ENCODE peak calls at places on chromosomes 6 and 20, in four cellular contexts. One of them, this sample, is unnamed.

GRCh38 chr6:168985705-168986104 is 267.9 kb downstream of the THBS2 start:
- DNase-seq in IMR-90: no peak
- DNase-seq in suprapubic skin: no peak
- DNase-seq in H1: no peak
- DNase-seq in this sample: no peak

GRCh38 chr6:89122625-89123024 is 4.8 kb upstream of the SRSF12 start:
- DNase-seq in IMR-90: peak
- DNase-seq in suprapubic skin: no peak
- DNase-seq in H1: no peak
- DNase-seq in this sample: no peak

GRCh38 chr20:23187759-23188158 is 101.6 kb upstream of the CD93 start:
- DNase-seq in IMR-90: no peak
- DNase-seq in suprapubic skin: no peak
- DNase-seq in H1: no peak
- DNase-seq in this sample: no peak

GRCh38 chr6:70110128-70111022 is 192.5 kb downstream of the COL9A1 start:
- DNase-seq in IMR-90: peak
- DNase-seq in suprapubic skin: no peak
- DNase-seq in H1: no peak
- DNase-seq in this sample: no peak

GRCh38 chr6:131251593-131252204 is 116.4 kb downstream of the AKAP7 start:
- DNase-seq in IMR-90: no peak
- DNase-seq in suprapubic skin: no peak
- DNase-seq in H1: no peak
- DNase-seq in this sample: no peak

GRCh38 chr6:143700684-143701342 is 23.0 kb downstream of the PHACTR2 start:
- DNase-seq in IMR-90: peak
- DNase-seq in suprapubic skin: no peak
- DNase-seq in H1: no peak
- DNase-seq in this sample: no peak

GRCh38 chr6:131182991-131183425 is 47.7 kb downstream of the AKAP7 start:
- DNase-seq in IMR-90: peak
- DNase-seq in suprapubic skin: no peak
- DNase-seq in H1: no peak
- DNase-seq in this sample: no peak

GRCh38 chr6:27081931-27082330 is 165.6 kb upstream of the PRSS16 start:
- DNase-seq in IMR-90: no peak
- DNase-seq in suprapubic skin: no peak
- DNase-seq in H1: no peak
- DNase-seq in this sample: no peak

GRCh38 chr20:39898467-39898852 is 790.6 kb downstream of the MAFB start:
- DNase-seq in IMR-90: no peak
- DNase-seq in suprapubic skin: no peak
- DNase-seq in H1: no peak
- DNase-seq in this sample: no peak

GRCh38 chr6:108555399-108556052 is 5.2 kb upstream of the FOXO3 start:
- DNase-seq in IMR-90: no peak
- DNase-seq in suprapubic skin: no peak
- DNase-seq in H1: no peak
- DNase-seq in this sample: no peak

GRCh38 chr20:54133434-54134427 is 40.1 kb downstream of the CYP24A1 start:
- DNase-seq in IMR-90: peak
- DNase-seq in suprapubic skin: no peak
- DNase-seq in H1: no peak
- DNase-seq in this sample: no peak

GRCh38 chr6:158468666-158469065 is 91.2 kb upstream of the TMEM181 start:
- DNase-seq in IMR-90: no peak
- DNase-seq in suprapubic skin: no peak
- DNase-seq in H1: no peak
- DNase-seq in this sample: no peak

GRCh38 chr20:3681931-3682820 is at the start of gene ADAM33:
- DNase-seq in IMR-90: no peak
- DNase-seq in suprapubic skin: no peak
- DNase-seq in H1: no peak
- DNase-seq in this sample: no peak

GRCh38 chr20:41717464-41717863 is 99.3 kb upstream of the CHD6 start:
- DNase-seq in IMR-90: no peak
- DNase-seq in suprapubic skin: no peak
- DNase-seq in H1: no peak
- DNase-seq in this sample: no peak

GRCh38 chr6:43968110-43968965 is 158.9 kb downstream of the MRPL14 start:
- DNase-seq in IMR-90: no peak
- DNase-seq in suprapubic skin: peak
- DNase-seq in H1: no peak
- DNase-seq in this sample: peak

GRCh38 chr6:160507420-160507819 is 156.7 kb downstream of the LPA start:
- DNase-seq in IMR-90: no peak
- DNase-seq in suprapubic skin: no peak
- DNase-seq in H1: no peak
- DNase-seq in this sample: no peak

GRCh38 chr20:39954585-39954984 is 734.5 kb downstream of the MAFB start:
- DNase-seq in IMR-90: no peak
- DNase-seq in suprapubic skin: no peak
- DNase-seq in H1: no peak
- DNase-seq in this sample: no peak

GRCh38 chr6:32148722-32149576 is 2.8 kb downstream of the PRRT1 start:
- DNase-seq in IMR-90: no peak
- DNase-seq in suprapubic skin: peak
- DNase-seq in H1: peak
- DNase-seq in this sample: no peak
- TF ChIP-seq CTCF in IMR-90: no peak
- TF ChIP-seq CTCF in suprapubic skin: peak
- TF ChIP-seq CTCF in H1: peak
- TF ChIP-seq CTCF in this sample: no peak

GRCh38 chr20:33259371-33259770 is 23.6 kb downstream of the BPIFA1 start:
- DNase-seq in IMR-90: no peak
- DNase-seq in suprapubic skin: no peak
- DNase-seq in H1: no peak
- DNase-seq in this sample: no peak

GRCh38 chr20:33263784-33264183 is 19.2 kb upstream of the BPIFB1 start:
- DNase-seq in IMR-90: no peak
- DNase-seq in suprapubic skin: no peak
- DNase-seq in H1: no peak
- DNase-seq in this sample: no peak

GRCh38 chr20:33262658-33263065 is 20.4 kb upstream of the BPIFB1 start:
- DNase-seq in IMR-90: peak
- DNase-seq in suprapubic skin: no peak
- DNase-seq in H1: peak
- DNase-seq in this sample: no peak

GRCh38 chr20:33257237-33257636 is 21.4 kb downstream of the BPIFA1 start:
- DNase-seq in IMR-90: no peak
- DNase-seq in suprapubic skin: no peak
- DNase-seq in H1: no peak
- DNase-seq in this sample: no peak

GRCh38 chr20:33261465-33261864 is 21.5 kb upstream of the BPIFB1 start:
- DNase-seq in IMR-90: no peak
- DNase-seq in suprapubic skin: no peak
- DNase-seq in H1: no peak
- DNase-seq in this sample: no peak
- TF ChIP-seq CTCF in IMR-90: no peak
- TF ChIP-seq CTCF in suprapubic skin: no peak
- TF ChIP-seq CTCF in H1: no peak
- TF ChIP-seq CTCF in this sample: no peak

DNA sequence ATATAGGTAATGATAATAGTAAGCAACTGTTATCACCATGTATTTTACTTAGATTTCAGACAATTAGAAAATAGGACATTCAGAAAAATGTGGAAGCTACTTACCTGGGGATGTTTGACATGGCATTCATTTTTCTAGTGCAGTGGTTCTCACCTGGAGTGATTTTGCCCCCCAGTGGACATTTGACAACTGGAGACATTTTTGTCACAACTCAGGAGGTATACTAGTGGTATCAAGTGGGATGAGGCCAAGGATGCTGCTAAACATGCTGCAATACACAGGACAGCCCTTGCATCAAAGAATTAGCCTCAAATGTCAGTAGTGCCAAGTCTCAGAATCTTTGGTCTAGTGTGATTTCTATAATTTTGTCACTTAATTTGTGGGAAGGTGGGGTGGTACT is 36.1 kb downstream of the NUS1 start:
- DNase-seq in IMR-90: no peak
- DNase-seq in suprapubic skin: no peak
- DNase-seq in H1: no peak
- DNase-seq in this sample: no peak
- TF ChIP-seq CTCF in IMR-90: no peak
- TF ChIP-seq CTCF in suprapubic skin: no peak
- TF ChIP-seq CTCF in H1: peak
- TF ChIP-seq CTCF in this sample: peak

GRCh38 chr6:36851149-36851614 is 11.9 kb upstream of the CPNE5 start:
- DNase-seq in IMR-90: peak
- DNase-seq in suprapubic skin: peak
- DNase-seq in H1: no peak
- DNase-seq in this sample: no peak
- TF ChIP-seq CTCF in IMR-90: peak
- TF ChIP-seq CTCF in suprapubic skin: peak
- TF ChIP-seq CTCF in H1: peak
- TF ChIP-seq CTCF in this sample: peak

DNA sequence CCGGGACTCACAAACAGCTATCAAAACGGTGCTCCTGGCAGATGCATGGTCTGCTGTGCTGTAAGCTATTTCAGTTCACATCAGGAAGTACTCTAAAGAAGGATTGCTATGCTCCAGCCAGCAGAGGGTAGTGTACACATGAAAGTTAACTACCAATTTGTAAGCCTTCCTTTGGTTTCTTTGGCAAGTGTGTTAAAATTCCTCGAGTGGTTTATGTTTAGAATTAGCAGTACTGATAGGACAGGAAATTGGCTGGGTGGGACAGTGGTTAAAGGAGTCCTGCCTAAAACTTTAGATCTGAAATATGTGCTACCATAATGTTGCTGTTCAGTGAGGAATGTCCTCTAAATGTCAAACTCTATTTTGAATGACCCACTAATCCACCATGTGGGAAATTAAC is 47.4 kb downstream of the TRMT11 start:
- DNase-seq in IMR-90: peak
- DNase-seq in suprapubic skin: no peak
- DNase-seq in H1: no peak
- DNase-seq in this sample: no peak
- TF ChIP-seq CTCF in IMR-90: peak
- TF ChIP-seq CTCF in suprapubic skin: peak
- TF ChIP-seq CTCF in H1: peak
- TF ChIP-seq CTCF in this sample: peak

DNA sequence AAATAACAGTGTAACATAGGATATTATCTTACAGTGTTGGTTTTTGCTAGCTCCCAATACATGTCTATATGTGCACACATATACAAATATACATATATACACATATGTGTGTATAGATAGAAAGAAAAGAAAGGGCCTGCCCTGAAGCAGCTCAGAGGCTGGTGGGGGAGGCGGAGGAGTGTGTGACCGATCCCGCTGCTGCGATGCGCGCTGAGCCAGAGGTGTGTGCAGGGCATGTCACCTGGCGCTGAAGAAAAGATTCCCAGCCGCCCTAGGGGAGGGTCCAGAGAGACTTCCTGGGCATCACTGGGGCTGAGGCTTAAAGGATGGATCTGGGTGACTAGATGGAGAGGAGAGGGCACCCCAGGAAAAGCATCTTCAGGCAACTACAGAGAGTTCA is 110.2 kb downstream of the FAM50B start:
- DNase-seq in IMR-90: no peak
- DNase-seq in suprapubic skin: no peak
- DNase-seq in H1: no peak
- DNase-seq in this sample: no peak
- TF ChIP-seq CTCF in IMR-90: no peak
- TF ChIP-seq CTCF in suprapubic skin: no peak
- TF ChIP-seq CTCF in H1: no peak
- TF ChIP-seq CTCF in this sample: no peak

GRCh38 chr6:34194770-34195169 is 41.9 kb upstream of the HMGA1 start:
- DNase-seq in IMR-90: no peak
- DNase-seq in suprapubic skin: no peak
- DNase-seq in H1: no peak
- DNase-seq in this sample: no peak
- TF ChIP-seq CTCF in IMR-90: peak
- TF ChIP-seq CTCF in suprapubic skin: no peak
- TF ChIP-seq CTCF in H1: peak
- TF ChIP-seq CTCF in this sample: no peak

GRCh38 chr20:44208770-44209169 is 1.8 kb downstream of the OSER1 start:
- DNase-seq in IMR-90: peak
- DNase-seq in suprapubic skin: no peak
- DNase-seq in H1: no peak
- DNase-seq in this sample: no peak
- TF ChIP-seq CTCF in IMR-90: peak
- TF ChIP-seq CTCF in suprapubic skin: no peak
- TF ChIP-seq CTCF in H1: no peak
- TF ChIP-seq CTCF in this sample: no peak

This sample was measured in type B pancreatic cell.